ENCODE peak calls at places on chromosomes 7 and 10, in eight cellular contexts. J, O, U, D, M, Z, X and B are unnamed samples.

GRCh38 chr7:104207348-104207730 is 474 bp downstream of the ORC5 start:
- DNase-seq in U (peak), M (no peak), D (no peak), Z (peak), J (no peak), O (no peak), X (no peak), B (no peak)

GRCh38 chr7:28808786-28809533 is 149.2 kb downstream of the TRIL start:
- DNase-seq in U (peak), J (no peak), Z (no peak), O (no peak), D (no peak), X (no peak), M (no peak), B (no peak)

GRCh38 chr7:2518737-2519118 is 846 bp upstream of the LFNG start:
- DNase-seq in D (no peak), Z (no peak), J (no peak), O (no peak), X (no peak), U (no peak), M (no peak), B (no peak)

GRCh38 chr7:120304674-120305073 is 31.7 kb downstream of the KCND2 start:
- DNase-seq in O (no peak), D (no peak), M (no peak), X (no peak), U (no peak), J (no peak), Z (no peak), B (no peak)

GRCh38 chr10:118033905-118034304 is 12.8 kb downstream of the RAB11FIP2 start:
- DNase-seq in M (no peak), D (no peak), J (no peak), X (no peak), Z (no peak), O (no peak), U (no peak), B (no peak)

GRCh38 chr10:80452069-80452468 is 2.0 kb upstream of the TSPAN14 start:
- DNase-seq in X (no peak), J (no peak), Z (no peak), M (no peak), O (no peak), D (no peak), U (no peak), B (no peak)

GRCh38 chr10:18478354-18478753 is 173.0 kb downstream of the NSUN6 start:
- DNase-seq in U (no peak), D (no peak), O (no peak), M (no peak), X (no peak), J (no peak), Z (no peak), B (no peak)

GRCh38 chr10:4650572-4650971 is 175.4 kb upstream of the AKR1E2 start:
- DNase-seq in J (no peak), Z (no peak), X (no peak), U (peak), D (peak), O (no peak), M (no peak), B (no peak)

GRCh38 chr10:15879663-15880062 is 19.4 kb upstream of the MINDY3 start:
- DNase-seq in X (no peak), J (no peak), U (no peak), M (peak), Z (no peak), D (no peak), O (no peak), B (no peak)

GRCh38 chr7:37510043-37510634 is 61.5 kb upstream of the ELMO1 start:
- DNase-seq in O (no peak), Z (peak), M (no peak), D (no peak), X (peak), J (no peak), U (peak), B (peak)

GRCh38 chr7:29622335-29623265 is 59.0 kb downstream of the PRR15 start:
- DNase-seq in U (peak), D (peak), Z (no peak), X (no peak), M (no peak), O (no peak), J (peak), B (no peak)

GRCh38 chr10:17643339-17643754 is 604 bp upstream of the STAM start:
- DNase-seq in J (peak), M (no peak), U (peak), D (peak), X (no peak), Z (no peak), O (peak), B (no peak)

GRCh38 chr7:85001493-85002345 is 185.1 kb downstream of the SEMA3D start:
- DNase-seq in Z (no peak), X (no peak), M (no peak), J (no peak), O (no peak), U (peak), D (no peak), B (no peak)

GRCh38 chr7:139681812-139682135 is 96.0 kb downstream of the HIPK2 start:
- DNase-seq in D (no peak), X (no peak), U (no peak), Z (no peak), O (no peak), M (no peak), J (no peak), B (no peak)

GRCh38 chr7:76037310-76037709 is 10.5 kb downstream of the STYXL1 start:
- DNase-seq in D (peak), J (peak), O (no peak), X (no peak), Z (no peak), M (no peak), U (peak), B (no peak)